ENCODE peak calls at places on chromosomes 7 and 10, in six cellular contexts. S is AG04449, D is fibroblast of pulmonary artery, J is PC-9, I is tibial nerve, X is GM12865. G is an unnamed sample.

GRCh38 chr10:132199268-132199853 is 12.6 kb downstream of the DPYSL4 start:
- DNase-seq in S (no peak), X (no peak), I (no peak), D (no peak), J (no peak), G (no peak)

GRCh38 chr7:51123322-51124021 is 193.1 kb downstream of the COBL start:
- DNase-seq in J (peak), I (no peak), X (no peak), S (peak), D (peak), G (peak)

GRCh38 chr7:134992626-134993179 is 6.4 kb downstream of the AGBL3 start:
- DNase-seq in D (peak), S (no peak), J (no peak), X (peak), I (no peak), G (no peak)

GRCh38 chr7:27158436-27159277 is 2.2 kb upstream of the HOXA7 start:
- DNase-seq in S (no peak), D (no peak), I (no peak), J (no peak), X (no peak), G (no peak)

GRCh38 chr7:100127866-100128601 is 1.3 kb downstream of the MBLAC1 start:
- DNase-seq in I (no peak), J (no peak), S (no peak), D (no peak), X (peak), G (no peak)

GRCh38 chr7:111025013-111025412 is 65.9 kb upstream of the LRRN3 start:
- DNase-seq in J (no peak), S (no peak), X (peak), I (no peak), D (no peak), G (no peak)

GRCh38 chr7:130365511-130366441 is 14.5 kb upstream of the CPA1 start:
- DNase-seq in X (peak), D (peak), S (no peak), J (peak), I (peak), G (peak)

GRCh38 chr10:38027992-38028391 is 17.5 kb downstream of the ZNF33A start:
- DNase-seq in J (no peak), I (no peak), S (no peak), D (no peak), X (no peak), G (no peak)

GRCh38 chr10:16832351-16833080 is 15.3 kb upstream of the RSU1 start:
- DNase-seq in J (peak), D (peak), X (no peak), S (peak), I (no peak), G (peak)

GRCh38 chr7:158601090-158601489 is 13.5 kb upstream of the PTPRN2 start:
- DNase-seq in D (no peak), I (no peak), J (no peak), X (no peak), S (no peak), G (no peak)

GRCh38 chr7:155951554-155952158 is 139.4 kb upstream of the SHH start:
- DNase-seq in J (peak), S (no peak), X (no peak), I (no peak), D (peak), G (no peak)

GRCh38 chr7:157688439-157689268 is 351.9 kb downstream of the DNAJB6 start:
- DNase-seq in J (no peak), I (no peak), S (no peak), X (no peak), D (no peak), G (no peak)

GRCh38 chr10:129953541-129954031 is 10.5 kb downstream of the EBF3 start:
- DNase-seq in X (no peak), D (peak), I (no peak), S (no peak), J (no peak), G (peak)

GRCh38 chr7:107857541-107857912 is 33.5 kb upstream of the DLD start:
- DNase-seq in I (no peak), S (no peak), J (no peak), D (peak), X (no peak), G (peak)

GRCh38 chr10:97149065-97149680 is 36.6 kb downstream of the SLIT1 start:
- DNase-seq in X (no peak), S (no peak), J (no peak), D (no peak), I (no peak), G (no peak)

GRCh38 chr10:97000487-97001182 is 168.5 kb downstream of the LCOR start:
- DNase-seq in I (no peak), S (no peak), J (no peak), X (no peak), D (no peak), G (no peak)

GRCh38 chr10:49273082-49273465 is 25.9 kb upstream of the C10orf71 start:
- DNase-seq in I (no peak), S (no peak), D (no peak), X (no peak), J (no peak), G (no peak)
- TF ChIP-seq CTCF in I (no peak), S (no peak), D (no peak), X (no peak), J (no peak), G (no peak)

GRCh38 chr10:94361161-94361794 is 1.5 kb downstream of the NOC3L start:
- DNase-seq in X (peak), D (peak), S (no peak), I (peak), J (no peak), G (peak)
- H3K4me3 ChIP-seq in X (peak), D (peak), S (no peak), I (no peak), J (peak), G (peak)

DNA sequence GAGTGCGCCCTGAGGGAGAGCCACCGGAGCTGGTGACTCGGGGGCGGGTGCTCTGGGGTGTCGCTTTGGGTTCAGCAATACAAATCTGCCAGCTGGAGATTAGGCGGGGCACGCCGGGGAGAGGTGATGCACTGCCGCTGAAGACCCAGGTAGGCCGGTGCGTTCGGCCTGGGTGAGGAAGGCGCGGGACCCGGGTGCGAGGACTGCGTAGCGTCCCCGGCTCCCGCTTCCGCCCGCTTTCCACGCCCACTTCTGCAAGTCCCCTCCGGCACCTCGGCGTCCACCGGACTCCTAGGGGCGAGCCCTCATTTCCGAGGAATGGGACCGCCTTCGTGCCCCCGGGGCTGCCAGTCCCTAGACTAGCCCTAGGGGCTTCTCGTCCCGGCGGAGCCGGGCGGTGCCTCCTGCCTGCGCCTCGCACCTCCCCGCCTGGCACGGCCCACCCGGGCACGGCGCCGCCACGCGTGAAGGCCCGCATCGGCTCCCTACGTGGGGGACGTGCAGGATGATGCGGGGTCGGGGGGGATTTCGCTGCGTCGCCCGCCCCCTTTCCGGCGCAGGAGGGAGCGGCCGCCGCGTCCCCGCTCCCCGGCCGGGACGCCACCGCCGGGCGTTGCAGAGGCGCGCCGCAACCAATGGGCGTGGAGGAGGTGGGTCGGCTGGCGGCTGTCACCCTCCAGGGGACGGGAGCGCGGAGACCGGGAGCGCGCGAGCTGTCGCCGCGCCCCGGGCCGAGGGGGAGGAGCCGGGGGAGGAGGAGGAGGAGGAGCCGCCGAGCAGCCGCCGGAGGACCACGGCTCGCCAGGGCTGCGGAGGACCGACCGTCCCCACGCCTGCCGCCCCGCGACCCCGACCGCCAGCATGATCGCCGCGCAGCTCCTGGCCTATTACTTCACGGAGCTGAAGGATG is 40.0 kb downstream of the HK1 start:
- DNase-seq in S (no peak), X (peak), D (peak), J (peak), I (peak), G (peak)
- TF ChIP-seq CTCF in S (no peak), X (no peak), D (no peak), J (no peak), I (no peak), G (no peak)

DNA sequence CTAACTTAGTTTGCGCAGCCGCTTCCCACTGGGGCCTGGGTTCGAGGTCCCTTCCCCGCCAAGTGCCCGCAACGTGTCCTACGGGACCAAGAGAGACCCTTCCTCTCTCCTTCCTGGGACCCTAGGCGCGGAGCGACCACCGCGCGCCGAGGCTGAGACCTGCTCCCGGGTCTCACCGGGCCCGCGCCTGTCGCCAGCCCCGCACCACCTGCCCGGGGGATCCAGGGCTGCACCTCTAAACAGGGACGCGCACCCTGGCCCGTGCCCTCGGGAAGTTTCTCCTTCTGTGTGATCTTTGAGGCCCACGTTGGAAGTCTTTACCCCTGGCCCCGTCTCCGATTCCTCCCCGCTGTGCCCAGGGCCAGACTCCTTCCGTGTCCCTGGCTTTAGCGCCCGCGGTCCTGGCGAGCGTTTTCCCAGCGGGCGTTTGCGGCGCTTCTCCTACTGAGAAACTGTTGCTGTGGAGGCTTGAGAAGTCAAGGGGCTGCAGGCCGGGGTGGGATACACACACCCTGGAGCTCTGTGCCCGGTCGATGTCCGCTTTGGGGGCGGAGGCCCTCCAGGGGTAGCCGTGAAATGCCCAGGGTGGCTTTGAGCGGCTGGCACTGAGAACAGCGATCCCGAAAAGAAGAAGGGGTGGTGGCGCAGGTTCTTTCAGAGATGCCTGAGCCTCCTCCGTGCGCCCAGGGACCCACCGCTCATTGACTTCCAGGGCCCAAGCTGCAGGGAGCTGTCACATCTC is 575 bp downstream of the PLPP4 start:
- DNase-seq in S (no peak), D (no peak), J (no peak), X (no peak), I (no peak), G (no peak)
- H3K4me3 ChIP-seq in S (peak), D (peak), J (no peak), X (no peak), I (no peak), G (peak)

GRCh38 chr10:91290607-91291006 is 70.1 kb downstream of the PCGF5 start:
- DNase-seq in D (no peak), J (no peak), X (no peak), I (no peak), S (no peak), G (no peak)
- TF ChIP-seq CTCF in D (no peak), J (no peak), X (no peak), I (no peak), S (no peak), G (no peak)

DNA sequence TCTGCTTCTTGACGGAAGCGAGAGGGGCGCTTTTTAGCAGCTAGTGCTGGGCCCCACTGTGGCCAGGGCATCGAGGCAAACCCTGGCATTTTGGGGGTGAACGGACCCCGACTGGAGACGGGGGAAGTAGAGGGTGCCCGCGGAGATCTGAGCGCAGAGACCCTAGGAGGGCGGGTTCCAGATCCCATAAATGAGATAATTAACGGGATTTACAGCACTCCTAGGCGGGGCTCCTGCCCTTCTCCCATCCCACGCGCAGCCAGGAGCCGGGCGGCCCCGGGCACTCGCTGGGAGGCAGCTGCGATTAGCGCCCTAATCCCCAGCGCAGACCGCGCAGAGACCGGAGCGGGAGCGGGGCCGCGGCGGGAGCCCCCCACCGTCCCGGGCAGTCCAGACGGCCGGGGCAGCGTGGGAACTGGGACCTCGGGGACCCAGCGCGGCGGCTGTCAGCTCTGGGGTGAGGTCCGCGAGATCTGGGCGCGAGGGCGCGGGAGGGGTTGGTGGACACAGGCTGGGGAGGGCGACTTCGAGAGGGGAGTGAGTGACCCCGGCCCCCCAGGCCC is 735 bp downstream of the JCAD start:
- DNase-seq in J (no peak), I (no peak), D (no peak), S (no peak), X (no peak), G (no peak)
- H3K4me3 ChIP-seq in J (peak), I (peak), D (peak), S (peak), X (no peak), G (peak)

DNA sequence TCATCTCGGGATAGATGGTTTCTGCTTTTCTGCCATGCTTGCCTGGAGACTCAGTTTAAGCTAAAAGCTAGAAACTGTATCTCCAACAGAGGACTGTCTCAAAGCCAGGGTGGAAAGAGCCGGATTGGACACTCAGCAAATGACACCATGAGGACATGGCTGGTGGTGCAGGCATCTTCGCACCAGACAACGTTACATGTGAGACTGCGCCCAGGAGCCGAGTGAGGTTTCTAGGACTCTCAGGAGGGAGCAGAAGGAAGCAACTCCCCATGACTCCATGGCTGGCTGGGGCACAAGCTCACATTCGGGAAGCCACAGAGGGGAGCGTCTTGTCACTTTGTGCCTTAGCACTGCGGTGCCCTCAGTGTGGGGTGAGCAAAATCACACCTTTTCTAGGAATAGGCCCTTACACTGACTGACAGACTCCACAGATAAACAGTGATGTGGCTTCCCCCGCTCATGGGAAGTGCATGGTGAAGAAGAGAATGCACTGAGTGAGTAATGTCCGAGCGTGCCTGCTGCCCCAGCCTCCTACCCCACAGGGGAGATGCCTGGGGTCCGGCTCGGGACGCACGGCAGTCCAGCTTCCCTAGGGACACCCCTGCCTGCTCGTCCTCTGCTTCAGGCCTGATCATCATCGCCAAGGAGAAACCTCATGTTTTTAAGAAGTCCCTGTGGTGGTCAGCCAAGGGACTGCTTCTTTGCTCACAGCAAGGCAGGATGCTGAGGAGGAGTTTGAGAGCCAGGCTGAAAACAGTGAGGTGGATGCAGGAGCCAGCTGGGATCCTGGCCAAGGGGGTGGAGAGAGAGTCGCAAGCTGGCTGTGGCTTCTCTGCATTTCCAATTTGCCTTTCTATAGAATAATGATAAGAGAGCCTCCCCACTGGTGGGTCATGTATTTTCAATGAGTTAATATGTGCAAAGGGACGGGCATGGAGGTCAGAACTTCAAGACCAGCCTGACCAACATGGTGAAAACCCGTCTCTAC is 52.2 kb upstream of the FXYD4 start:
- DNase-seq in I (no peak), S (no peak), D (no peak), J (no peak), X (no peak), G (no peak)
- TF ChIP-seq CTCF in I (no peak), S (no peak), D (no peak), J (no peak), X (no peak), G (no peak)

GRCh38 chr7:142890838-142891485 is 5.4 kb upstream of the TRPV6 start:
- DNase-seq in S (no peak), X (no peak), J (no peak), I (no peak), D (no peak), G (no peak)
- H3K4me3 ChIP-seq in S (no peak), X (no peak), J (no peak), I (no peak), D (no peak), G (no peak)

DNA sequence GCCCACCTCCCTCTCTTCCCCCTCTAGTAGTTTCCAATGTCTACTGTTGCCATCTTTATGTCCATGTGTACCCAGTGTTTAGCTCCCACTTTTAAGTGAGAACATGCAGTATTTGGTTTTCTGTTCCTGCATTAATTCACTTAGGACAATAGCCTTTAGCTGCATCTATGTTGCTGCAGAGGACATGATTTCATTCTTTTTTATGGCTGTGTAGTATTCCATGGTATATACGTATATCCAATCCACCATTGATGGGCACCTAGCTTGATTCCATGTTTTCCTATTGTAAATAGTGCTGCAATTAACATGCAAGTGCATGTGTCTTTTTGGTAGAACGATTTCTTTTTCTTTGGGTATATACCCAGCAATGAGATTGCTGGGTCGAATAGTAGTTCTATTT is 170.4 kb downstream of the NOC3L start:
- DNase-seq in X (no peak), J (no peak), D (no peak), I (no peak), S (no peak), G (no peak)
- TF ChIP-seq CTCF in X (no peak), J (no peak), D (no peak), I (no peak), S (no peak), G (no peak)

G was measured in AG10803.